ENCODE peak calls at places on chromosomes 5 and 9, in eight cellular contexts. D is A673; X is NCI-H1930; F is stimulated activated CD4-positive, alpha-beta T cell treated with anti-CD3 and anti-CD28 coated beads, TNF-alpha, amount 100 ng/mL, for 4 hours; W is HTR-8/SVneo; M is sciatic nerve; H is T-cell; E is spleen. O is an unnamed sample.

GRCh38 chr5:166909040-166909439 is 1382.4 kb upstream of the WWC1 start:
- DNase-seq in X (no peak), M (no peak), D (peak; percentile 2), W (peak; percentile 55), E (no peak), F (no peak), H (no peak), O (no peak)

GRCh38 chr5:169385636-169386035 is 84.7 kb upstream of the SLIT3 start:
- DNase-seq in W (no peak), X (no peak), M (no peak), F (no peak), E (no peak), D (no peak), H (no peak), O (no peak)

GRCh38 chr5:178553517-178553916 is 36.7 kb downstream of the COL23A1 start:
- DNase-seq in W (no peak), M (peak; percentile 52), X (no peak), E (peak; percentile 36), H (no peak), D (no peak), F (no peak), O (no peak)

GRCh38 chr5:126376443-126376842 is 46.8 kb upstream of the GRAMD2B start:
- DNase-seq in M (no peak), D (no peak), X (no peak), E (no peak), H (no peak), W (no peak), F (no peak), O (no peak)

GRCh38 chr9:125995706-125996105 is 248.5 kb downstream of the PBX3 start:
- DNase-seq in W (no peak), H (no peak), D (no peak), F (no peak), E (no peak), M (no peak), X (no peak), O (no peak)

GRCh38 chr5:135488727-135489465 is 36.7 kb upstream of the TIFAB start:
- DNase-seq in X (peak; percentile 47), H (no peak), E (no peak), M (peak; percentile 64), F (no peak), W (peak; percentile 84), D (peak; percentile 28), O (no peak)

GRCh38 chr5:89580976-89581375 is 698.0 kb upstream of the MEF2C start:
- DNase-seq in F (no peak), H (no peak), D (no peak), X (no peak), M (no peak), E (no peak), W (no peak), O (no peak)

GRCh38 chr5:156534086-156534485 is 207.1 kb downstream of the SGCD start:
- DNase-seq in D (no peak), X (no peak), E (no peak), W (no peak), H (no peak), M (no peak), F (no peak), O (no peak)

GRCh38 chr9:94084314-94084713 is at the start of gene PTPDC1:
- DNase-seq in F (no peak), M (no peak), H (no peak), D (peak; percentile 52), E (no peak), X (no peak), W (no peak), O (no peak)

GRCh38 chr5:106171132-106171531 is 1499.6 kb downstream of the EFNA5 start:
- DNase-seq in E (no peak), F (no peak), M (no peak), W (no peak), X (no peak), H (no peak), D (peak; percentile 3), O (no peak)

GRCh38 chr5:40578501-40579451 is 100.9 kb upstream of the PTGER4 start:
- DNase-seq in H (no peak), D (no peak), X (no peak), W (no peak), M (no peak), F (no peak), E (no peak), O (peak; percentile 78)

GRCh38 chr5:173890195-173890951 is 2.2 kb downstream of the CPEB4 start:
- DNase-seq in F (no peak), W (no peak), X (no peak), E (no peak), D (no peak), H (no peak), M (no peak), O (peak; percentile 52)

GRCh38 chr9:38254756-38255155 is 137.7 kb upstream of the ALDH1B1 start:
- DNase-seq in W (no peak), H (no peak), F (no peak), E (no peak), M (no peak), X (no peak), D (no peak), O (no peak)

GRCh38 chr5:134458234-134458633 is 46.6 kb upstream of the CDKN2AIPNL start:
- DNase-seq in X (no peak), M (no peak), W (no peak), E (peak; percentile 70), D (no peak), F (no peak), H (no peak), O (no peak)

GRCh38 chr9:124325816-124326215 is 68.1 kb downstream of the NEK6 start:
- DNase-seq in F (no peak), M (no peak), E (no peak), D (no peak), H (no peak), X (no peak), W (no peak), O (no peak)

GRCh38 chr9:125758986-125759811 is 12.0 kb downstream of the PBX3 start:
- DNase-seq in W (no peak), D (no peak), H (no peak), M (no peak), F (no peak), X (no peak), E (peak; percentile 77), O (no peak)

GRCh38 chr9:134807726-134808125 is 72.9 kb upstream of the FCN2 start:
- DNase-seq in W (no peak), D (no peak), E (no peak), F (no peak), M (no peak), H (no peak), X (no peak), O (no peak)

GRCh38 chr9:103942652-103943051 is 151.5 kb upstream of the SMC2 start:
- DNase-seq in X (peak; percentile 74), D (no peak), E (no peak), W (no peak), H (no peak), F (no peak), M (no peak), O (no peak)

GRCh38 chr5:171308453-171309275 is at the start of gene TLX3:
- DNase-seq in F (no peak), X (peak; percentile 6), M (no peak), D (peak; percentile 15), E (no peak), H (no peak), W (peak; percentile 93), O (no peak)

GRCh38 chr9:114958021-114958846 is 27.8 kb upstream of the TNFSF8 start:
- DNase-seq in W (no peak), X (no peak), H (no peak), E (peak; percentile 82), M (peak; percentile 64), D (no peak), F (peak; percentile 36), O (no peak)

GRCh38 chr5:37683072-37683471 is 156.8 kb downstream of the GDNF start:
- DNase-seq in E (no peak), W (no peak), X (no peak), D (no peak), H (no peak), F (no peak), M (no peak), O (no peak)